ENCODE peak calls at places on chromosomes 2 and 18, in seven cellular contexts. E, R, O, W, A, B and H are unnamed samples.

GRCh38 chr2:55112229-55113016 is 62.2 kb upstream of the RTN4 start:
- DNase-seq in E (no peak), R (peak), O (peak), W (no peak), A (peak), B (no peak), H (no peak)

GRCh38 chr18:74990563-74991081 is 218.3 kb downstream of the PTGR3 start:
- DNase-seq in E (no peak), R (peak), O (no peak), W (no peak), A (peak), B (no peak), H (no peak)

GRCh38 chr2:157722580-157723234 is 94.0 kb upstream of the ACVR1C start:
- DNase-seq in E (no peak), R (no peak), O (no peak), W (no peak), A (peak), B (no peak), H (no peak)

GRCh38 chr2:160221391-160222276 is 21.6 kb upstream of the ITGB6 start:
- DNase-seq in E (no peak), R (peak), O (peak), W (no peak), A (peak), B (peak), H (no peak)

GRCh38 chr2:107717666-107718065 is 109.0 kb upstream of the RGPD4 start:
- DNase-seq in E (no peak), R (no peak), O (no peak), W (no peak), A (no peak), B (no peak), H (no peak)

GRCh38 chr2:64840419-64840818 is 148.8 kb upstream of the SLC1A4 start:
- DNase-seq in E (no peak), R (no peak), O (no peak), W (no peak), A (no peak), B (no peak), H (no peak)

GRCh38 chr18:48878471-48878870 is 72.3 kb downstream of the SMAD7 start:
- DNase-seq in E (no peak), R (no peak), O (no peak), W (no peak), A (no peak), B (no peak), H (no peak)

GRCh38 chr2:152036611-152037469 is 62.0 kb downstream of the CACNB4 start:
- DNase-seq in E (peak), R (peak), O (peak), W (peak), A (peak), B (peak), H (no peak)

GRCh38 chr2:214550774-214551173 is 139.9 kb downstream of the VWC2L start:
- DNase-seq in E (no peak), R (no peak), O (no peak), W (no peak), A (no peak), B (no peak), H (no peak)

GRCh38 chr2:113283704-113284284 is 5.1 kb upstream of the PAX8 start:
- DNase-seq in E (no peak), R (peak), O (peak), W (no peak), A (peak), B (peak), H (no peak)

GRCh38 chr2:113281920-113282746 is 3.4 kb upstream of the PAX8 start:
- DNase-seq in E (no peak), R (no peak), O (no peak), W (no peak), A (peak), B (peak), H (no peak)

GRCh38 chr2:113284481-113284880 is 5.8 kb upstream of the PAX8 start:
- DNase-seq in E (no peak), R (no peak), O (no peak), W (no peak), A (peak), B (peak), H (no peak)

GRCh38 chr2:113285816-113286215 is 7.1 kb upstream of the PAX8 start:
- DNase-seq in E (no peak), R (no peak), O (no peak), W (no peak), A (no peak), B (no peak), H (no peak)

DNA sequence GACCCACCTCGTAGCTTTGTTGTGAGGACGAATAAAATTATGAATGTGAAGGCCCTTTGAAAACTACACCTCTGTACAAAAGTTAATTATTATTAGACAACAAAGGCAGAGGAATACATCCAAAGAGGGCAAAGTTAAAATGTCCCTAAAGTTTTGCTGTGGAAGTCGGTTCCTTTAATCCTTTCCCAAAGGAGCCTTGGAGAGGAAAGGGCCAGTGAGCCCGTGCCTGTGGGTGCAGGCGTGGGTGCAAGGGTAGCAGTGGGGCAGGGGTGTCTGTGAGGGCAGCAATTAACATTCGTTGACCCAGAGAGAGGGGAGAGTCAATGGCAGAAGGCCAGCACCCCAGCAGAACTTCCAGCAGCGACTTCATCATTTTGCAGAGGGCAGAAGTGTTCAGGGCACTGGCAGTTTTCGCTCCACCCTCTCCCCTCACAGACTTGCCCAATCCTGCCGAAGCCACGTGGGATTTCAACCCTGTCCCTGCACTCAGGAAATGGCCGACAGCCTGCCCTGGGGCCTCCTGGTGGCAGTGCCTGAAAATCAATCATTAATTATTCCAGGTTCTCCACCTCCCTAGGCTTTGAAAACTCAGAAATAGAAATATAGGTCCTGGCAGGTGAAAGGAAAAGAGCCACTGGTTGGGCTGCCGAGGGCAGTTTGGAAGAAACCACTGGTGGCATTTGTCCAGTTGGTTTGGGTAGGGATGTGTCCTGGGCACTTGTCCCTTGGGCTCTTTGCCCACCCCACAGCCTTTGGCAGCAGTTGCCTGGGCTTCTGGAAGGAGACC is 4.2 kb upstream of the PAX8 start:
- DNase-seq in E (no peak), R (peak), O (peak), W (no peak), A (peak), B (peak), H (no peak)
- TF ChIP-seq CTCF in E (no peak), R (no peak), O (peak), W (no peak), A (peak), B (peak), H (no peak)

DNA sequence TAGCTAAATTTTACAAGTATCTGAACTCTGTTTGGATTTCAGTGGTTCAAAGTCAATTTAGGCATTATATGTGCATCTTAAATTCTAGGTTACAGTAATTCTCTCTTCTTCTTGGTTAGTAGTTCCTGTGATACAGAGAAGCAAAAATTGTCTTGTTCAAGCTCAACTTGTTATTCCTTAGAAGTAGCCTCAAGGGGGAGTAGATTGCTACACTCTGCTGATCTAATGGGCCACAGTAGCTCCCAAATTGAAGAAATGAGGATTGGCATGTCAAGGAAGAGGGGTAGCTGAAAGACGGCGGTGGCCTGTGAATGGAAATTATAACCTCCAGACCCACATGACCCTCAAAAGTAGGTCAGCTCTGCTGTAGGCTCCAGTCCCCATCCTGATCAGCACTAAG is 334.7 kb downstream of the HRH4 start:
- DNase-seq in E (no peak), R (no peak), O (no peak), W (no peak), A (no peak), B (no peak), H (no peak)
- TF ChIP-seq CTCF in E (no peak), R (no peak), O (no peak), W (no peak), A (no peak), B (no peak), H (no peak)

GRCh38 chr18:61637319-61637718 is 255.5 kb downstream of the RNF152 start:
- DNase-seq in E (no peak), R (peak), O (no peak), W (no peak), A (no peak), B (no peak), H (no peak)
- TF ChIP-seq CTCF in E (no peak), R (no peak), O (no peak), W (peak), A (no peak), B (no peak), H (no peak)

GRCh38 chr18:10193446-10193845 is 261.0 kb upstream of the APCDD1 start:
- DNase-seq in E (no peak), R (no peak), O (no peak), W (no peak), A (no peak), B (no peak), H (no peak)
- TF ChIP-seq CTCF in E (no peak), R (no peak), O (no peak), W (no peak), A (no peak), B (no peak), H (no peak)